ENCODE peak calls at places on chromosome 12, in seven cellular contexts. V is HCT116, X is NT2/D1, H is IMR-90, K is mesenchymal stem cell, B is colonic mucosa, D is GM23248. N is an unnamed sample.

GRCh38 chr12:95623554-95624170 is 72.4 kb upstream of the USP44 start:
- DNase-seq in D (peak), K (peak), V (peak), B (peak), H (peak), X (peak), N (peak)

GRCh38 chr12:79514730-79515525 is 175.8 kb downstream of the PAWR start:
- DNase-seq in K (peak), X (no peak), H (peak), D (peak), B (no peak), V (no peak), N (no peak)

GRCh38 chr12:102800565-102800964 is 116.5 kb downstream of the PAH start:
- DNase-seq in H (no peak), B (no peak), K (no peak), V (no peak), D (no peak), X (no peak), N (no peak)

GRCh38 chr12:130452546-130452945 is 114.9 kb downstream of the PIWIL1 start:
- DNase-seq in X (no peak), V (no peak), H (no peak), B (no peak), K (no peak), D (no peak), N (no peak)

GRCh38 chr12:132561784-132562156 is 48.6 kb downstream of the LRCOL1 start:
- DNase-seq in X (peak), B (no peak), H (no peak), K (peak), V (no peak), D (peak), N (peak)

GRCh38 chr12:66002812-66003211 is 127.7 kb downstream of the LLPH start:
- DNase-seq in V (no peak), X (no peak), K (peak), D (no peak), B (no peak), H (peak), N (no peak)

GRCh38 chr12:46562625-46563228 is 190.2 kb upstream of the SLC38A2 start:
- DNase-seq in X (no peak), K (peak), H (peak), B (no peak), D (peak), V (no peak), N (no peak)

GRCh38 chr12:43551271-43551970 is 582 bp downstream of the ADAMTS20 start:
- DNase-seq in H (no peak), X (peak), B (no peak), V (no peak), K (peak), D (peak), N (peak)

GRCh38 chr12:4567073-4567881 is 5.3 kb downstream of the DYRK4 start:
- DNase-seq in D (no peak), V (no peak), K (no peak), B (no peak), H (no peak), X (no peak), N (no peak)

GRCh38 chr12:108516511-108517275 is 1.6 kb downstream of the FICD start:
- DNase-seq in B (no peak), K (peak), V (no peak), H (no peak), X (no peak), D (peak), N (peak)

GRCh38 chr12:93526786-93527428 is 45.6 kb upstream of the SOCS2 start:
- DNase-seq in K (peak), H (peak), V (peak), X (no peak), B (no peak), D (peak), N (peak)

GRCh38 chr12:101697197-101697929 is at the start of gene CHPT1:
- DNase-seq in V (no peak), X (peak), B (peak), D (peak), K (peak), H (peak), N (peak)

GRCh38 chr12:19048943-19049342 is 80.6 kb upstream of the PLEKHA5 start:
- DNase-seq in H (no peak), V (no peak), D (no peak), K (no peak), X (no peak), B (no peak), N (no peak)

GRCh38 chr12:119341988-119342387 is 7.5 kb downstream of the CCDC60 start:
- DNase-seq in H (no peak), X (no peak), B (no peak), V (no peak), K (no peak), D (no peak), N (no peak)

GRCh38 chr12:45730116-45730841 is 773 bp downstream of the ARID2 start:
- DNase-seq in V (no peak), H (peak), B (peak), K (peak), D (peak), X (no peak), N (peak)

GRCh38 chr12:88946377-88946997 is 366.2 kb upstream of the KITLG start:
- DNase-seq in X (no peak), V (peak), H (peak), K (peak), D (peak), B (no peak), N (no peak)

GRCh38 chr12:42798811-42799438 is 209.4 kb upstream of the PRICKLE1 start:
- DNase-seq in V (no peak), H (peak), B (no peak), X (no peak), K (no peak), D (peak), N (no peak)

GRCh38 chr12:64674367-64674922 is 64.2 kb downstream of the RASSF3 start:
- DNase-seq in B (no peak), V (no peak), X (no peak), H (no peak), D (no peak), K (no peak), N (no peak)

GRCh38 chr12:46265734-46266133 is 3.1 kb downstream of the SLC38A1 start:
- DNase-seq in B (no peak), H (no peak), D (no peak), K (no peak), X (no peak), V (no peak), N (no peak)

GRCh38 chr12:26121841-26122680 is 2.8 kb downstream of the BHLHE41 start:
- DNase-seq in B (peak), H (peak), X (no peak), K (peak), V (no peak), D (peak), N (peak)

GRCh38 chr12:19298837-19299605 is 140.3 kb upstream of the AEBP2 start:
- DNase-seq in D (peak), K (no peak), V (no peak), X (no peak), H (no peak), B (no peak), N (no peak)

GRCh38 chr12:20305470-20305869 is 62.9 kb upstream of the PDE3A start:
- DNase-seq in B (no peak), V (no peak), H (peak), D (no peak), K (peak), X (no peak), N (no peak)

GRCh38 chr12:9615420-9616135 is 7.9 kb upstream of the KLRB1 start:
- DNase-seq in K (no peak), H (no peak), B (no peak), X (no peak), V (no peak), D (no peak), N (no peak)
- H3K9ac ChIP-seq in K (no peak), H (no peak), B (no peak), X (no peak), V (no peak), D (no peak), N (no peak)

GRCh38 chr12:16833376-16833775 is 227.4 kb upstream of the LMO3 start:
- DNase-seq in X (no peak), H (no peak), K (no peak), B (no peak), D (no peak), V (no peak), N (no peak)
- H3K9ac ChIP-seq in X (no peak), H (no peak), K (no peak), B (no peak), D (no peak), V (no peak), N (no peak)

GRCh38 chr12:84069079-84069661 is 843.4 kb downstream of the SLC6A15 start:
- DNase-seq in K (no peak), B (no peak), D (peak), H (peak), X (no peak), V (no peak), N (no peak)
- H3K9ac ChIP-seq in K (peak), B (no peak), D (no peak), H (no peak), X (no peak), V (no peak), N (no peak)

DNA sequence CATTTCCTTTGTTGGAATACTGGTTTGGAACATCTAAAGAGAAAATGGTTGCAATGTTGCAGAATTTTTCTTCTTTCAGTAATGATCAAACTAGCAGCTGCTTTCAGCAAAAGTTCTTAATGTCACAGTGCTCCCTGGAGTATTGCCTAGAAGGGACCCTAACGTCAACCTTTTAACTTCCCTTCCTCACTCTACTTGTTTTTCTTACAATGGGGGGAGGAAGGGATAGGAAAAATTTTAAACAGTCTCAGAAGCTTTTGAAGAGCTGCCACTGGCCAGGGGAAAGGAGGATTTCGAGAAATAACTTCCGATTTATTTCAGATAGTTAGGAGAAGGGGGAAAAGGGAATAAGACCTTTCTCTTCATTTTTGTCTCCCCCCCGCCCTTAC is 521.7 kb downstream of the MED13L start:
- DNase-seq in B (no peak), D (no peak), X (no peak), V (no peak), H (no peak), K (no peak), N (no peak)
- H3K9ac ChIP-seq in B (no peak), D (no peak), X (no peak), V (no peak), H (no peak), K (no peak), N (no peak)

GRCh38 chr12:49322367-49322707 is 718 bp upstream of the TROAP start:
- DNase-seq in H (no peak), D (no peak), V (no peak), B (no peak), K (no peak), X (no peak), N (peak)
- H3K9ac ChIP-seq in H (peak), D (peak), V (peak), B (no peak), K (peak), X (peak), N (peak)

GRCh38 chr12:41683513-41683912 is 461.2 kb downstream of the GXYLT1 start:
- DNase-seq in K (no peak), V (no peak), X (no peak), B (no peak), D (no peak), H (no peak), N (no peak)
- H3K9ac ChIP-seq in K (no peak), V (no peak), X (no peak), B (no peak), D (no peak), H (no peak), N (no peak)

GRCh38 chr12:51911307-51911706 is 4.0 kb downstream of the ACVRL1 start:
- DNase-seq in V (no peak), D (no peak), B (no peak), X (no peak), H (no peak), K (no peak), N (no peak)
- H3K9ac ChIP-seq in V (no peak), D (no peak), B (peak), X (no peak), H (no peak), K (peak), N (no peak)

GRCh38 chr12:122730215-122731014 is at the start of gene HCAR1:
- DNase-seq in X (no peak), V (no peak), H (no peak), D (no peak), B (no peak), K (no peak), N (peak)
- H3K9ac ChIP-seq in X (peak), V (no peak), H (no peak), D (no peak), B (no peak), K (peak), N (no peak)

DNA sequence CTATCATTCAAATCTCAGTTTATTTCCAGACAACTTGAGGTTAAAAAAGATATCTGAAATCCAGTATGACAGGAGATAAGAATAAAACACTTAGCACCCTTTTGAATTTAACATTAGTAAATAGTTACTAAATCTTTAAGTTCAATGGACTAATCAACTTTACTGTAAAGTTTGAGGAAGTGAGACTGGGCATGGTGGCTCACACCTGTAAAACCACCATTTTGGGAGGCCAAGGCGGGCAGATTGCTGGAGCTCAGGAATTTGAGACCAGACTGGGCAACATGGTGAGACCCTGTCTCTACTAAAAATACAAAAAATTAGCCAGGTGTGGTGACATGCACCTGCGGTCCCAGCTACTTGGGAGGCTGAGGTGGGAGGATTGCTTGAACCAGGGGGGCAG is 40.3 kb upstream of the CERS5 start:
- DNase-seq in V (no peak), B (no peak), K (no peak), H (no peak), X (no peak), D (no peak), N (no peak)
- H3K9ac ChIP-seq in V (no peak), B (no peak), K (no peak), H (no peak), X (no peak), D (no peak), N (no peak)